ENCODE peak calls at places on chromosome 12, in five cellular contexts. O is sigmoid colon, U is HepG2, S is K562, I is transverse colon. K is an unnamed sample.

GRCh38 chr12:81542621-81543020 is 216.5 kb downstream of the PPFIA2 start:
- DNase-seq in O (no peak), U (no peak), S (no peak), I (no peak), K (no peak)

GRCh38 chr12:122961551-122962329 is 4.5 kb downstream of the ABCB9 start:
- DNase-seq in O (no peak), U (no peak), S (no peak), I (peak; percentile 79), K (no peak)

GRCh38 chr12:3132636-3133409 is 55.6 kb downstream of the TSPAN9 start:
- DNase-seq in O (no peak), U (no peak), S (no peak), I (no peak), K (peak; percentile 68)

GRCh38 chr12:65885716-65886115 is 61.4 kb downstream of the HMGA2 start:
- DNase-seq in O (no peak), U (no peak), S (no peak), I (no peak), K (no peak)

GRCh38 chr12:6532927-6533652 is 1.2 kb upstream of the GAPDH start:
- DNase-seq in O (peak; percentile 86), U (peak; percentile 84), S (peak; percentile 25), I (peak; percentile 73), K (peak; percentile 84)

GRCh38 chr12:115464008-115464672 is 780.2 kb upstream of the TBX3 start:
- DNase-seq in O (no peak), U (no peak), S (no peak), I (no peak), K (no peak)

GRCh38 chr12:29216266-29216665 is 67.2 kb downstream of the FAR2 start:
- DNase-seq in O (no peak), U (no peak), S (no peak), I (no peak), K (no peak)

GRCh38 chr12:30882706-30883105 is 43.8 kb upstream of the TSPAN11 start:
- DNase-seq in O (no peak), U (no peak), S (no peak), I (no peak), K (no peak)

GRCh38 chr12:106724934-106725333 is 49.5 kb upstream of the RIC8B start:
- DNase-seq in O (no peak), U (no peak), S (no peak), I (no peak), K (no peak)

GRCh38 chr12:65015850-65016249 is 105.3 kb downstream of the WIF1 start:
- DNase-seq in O (no peak), U (peak; percentile 29), S (no peak), I (no peak), K (no peak)

GRCh38 chr12:58509116-58509885 is 411.0 kb downstream of the LRIG3 start:
- DNase-seq in O (no peak), U (no peak), S (no peak), I (no peak), K (no peak)

GRCh38 chr12:31728289-31728916 is 418 bp downstream of the AMN1 start:
- DNase-seq in O (peak; percentile 70), U (no peak), S (peak; percentile 53), I (peak; percentile 62), K (peak; percentile 42)

GRCh38 chr12:109097435-109098141 is at the start of gene UNG:
- DNase-seq in O (peak; percentile 99), U (peak; percentile 91), S (peak; percentile 98), I (peak; percentile 98), K (peak; percentile 98)
- TF ChIP-seq POLR2AphosphoS5 in O (no peak), U (no peak), S (peak; percentile 45), I (no peak), K (peak; percentile 77)

DNA sequence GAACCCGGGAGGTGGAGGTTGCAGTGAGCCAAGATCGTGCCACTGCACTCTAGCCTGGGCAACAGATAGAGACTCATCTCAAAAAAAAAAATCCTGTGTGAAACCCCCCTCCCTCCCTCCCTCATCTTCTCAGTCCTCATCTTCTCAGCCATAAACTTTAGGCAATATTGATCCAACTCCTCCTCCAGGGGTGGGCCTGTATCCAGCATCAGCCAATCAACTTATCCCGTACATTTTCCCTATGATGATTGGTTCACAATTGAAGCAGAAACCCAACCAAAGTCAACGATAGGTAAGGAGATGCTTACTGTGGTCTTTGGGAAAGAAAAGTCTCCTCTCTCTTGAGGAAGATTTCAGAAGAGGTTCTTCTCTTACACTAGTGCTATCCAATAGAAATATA is 33.5 kb upstream of the CIT start:
- DNase-seq in O (no peak), U (no peak), S (peak; percentile 54), I (no peak), K (no peak)
- TF ChIP-seq POLR2AphosphoS5 in O (no peak), U (no peak), S (no peak), I (no peak), K (no peak)

GRCh38 chr12:38544357-38545066 is 227.9 kb downstream of the ALG10B start:
- DNase-seq in O (no peak), U (no peak), S (no peak), I (no peak), K (peak; percentile 84)
- TF ChIP-seq POLR2AphosphoS5 in O (no peak), U (no peak), S (no peak), I (no peak), K (no peak)

DNA sequence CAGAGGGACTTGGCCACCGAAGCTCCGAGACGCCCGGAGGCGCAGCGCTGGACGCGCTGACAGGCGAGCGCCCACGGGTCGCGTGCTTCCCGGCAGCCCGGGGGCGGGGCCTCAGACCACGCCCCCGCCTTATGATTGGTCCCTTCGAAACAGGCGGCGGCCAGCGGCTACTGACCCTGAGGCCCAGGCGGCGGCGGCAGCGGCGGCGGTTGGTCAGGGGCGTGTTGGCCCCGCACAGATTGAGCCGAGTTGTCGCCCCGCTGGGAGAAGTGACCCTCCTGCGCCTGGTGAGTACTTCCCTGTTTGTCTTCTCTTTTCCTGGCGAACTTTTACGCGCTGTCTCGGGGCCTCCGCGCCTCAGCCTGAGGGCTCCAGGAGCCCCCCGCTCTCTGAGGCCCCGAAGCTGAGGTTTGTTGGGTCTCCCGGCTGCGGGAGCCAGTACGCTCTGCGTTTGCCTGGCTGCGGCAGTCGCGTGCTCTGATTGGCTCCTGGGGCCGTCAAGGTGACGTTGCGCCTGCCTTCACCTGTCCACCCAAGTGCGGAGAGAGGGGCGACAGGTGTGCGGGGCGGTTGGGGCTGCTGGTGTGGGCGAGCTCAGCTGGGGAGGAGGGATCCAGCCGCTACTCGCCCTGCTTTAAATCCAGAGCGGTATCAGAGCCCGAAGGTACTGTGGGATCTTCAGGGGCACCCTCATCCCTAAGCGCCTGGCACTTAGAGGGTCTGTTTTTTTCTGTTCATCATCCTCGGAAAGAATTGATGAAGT is at the start of gene GAS2L3:
- DNase-seq in O (peak; percentile 92), U (peak; percentile 83), S (peak; percentile 86), I (peak; percentile 91), K (peak; percentile 91)
- TF ChIP-seq POLR2AphosphoS5 in O (peak; percentile 84), U (peak; percentile 71), S (no peak), I (peak; percentile 87), K (peak; percentile 94)